ENCODE peak calls at places on chromosomes 1 and 21, in ten cellular contexts. One of them, this sample, is unnamed.

GRCh38 chr1:1451696-1452364 is 2.3 kb downstream of the ATAD3C start:
- DNase-seq in suprapubic skin: no peak
- DNase-seq in WERI-Rb-1: no peak
- DNase-seq in astrocyte: no peak
- DNase-seq in testis: no peak
- DNase-seq in tibial nerve: no peak
- DNase-seq in psoas muscle: no peak
- DNase-seq in tibial artery: no peak
- DNase-seq in pancreas: no peak
- DNase-seq in brain microvascular endothelial cell: no peak
- DNase-seq in this sample: no peak

GRCh38 chr1:31815307-31815645 is 546 bp downstream of the SPOCD1 start:
- DNase-seq in suprapubic skin: no peak
- DNase-seq in WERI-Rb-1: no peak
- DNase-seq in astrocyte: no peak
- DNase-seq in testis: peak; percentile 12
- DNase-seq in tibial nerve: no peak
- DNase-seq in psoas muscle: no peak
- DNase-seq in tibial artery: peak; percentile 15
- DNase-seq in pancreas: no peak
- DNase-seq in brain microvascular endothelial cell: no peak
- DNase-seq in this sample: no peak

GRCh38 chr21:43740497-43741156 is 21.7 kb downstream of the PDXK start:
- DNase-seq in suprapubic skin: no peak
- DNase-seq in WERI-Rb-1: peak; percentile 72
- DNase-seq in astrocyte: peak; percentile 54
- DNase-seq in testis: peak; percentile 90
- DNase-seq in tibial nerve: peak; percentile 49
- DNase-seq in psoas muscle: peak; percentile 72
- DNase-seq in tibial artery: peak; percentile 49
- DNase-seq in pancreas: peak; percentile 66
- DNase-seq in brain microvascular endothelial cell: no peak
- DNase-seq in this sample: no peak

GRCh38 chr1:186574951-186575747 is 105.1 kb downstream of the PTGS2 start:
- DNase-seq in suprapubic skin: no peak
- DNase-seq in WERI-Rb-1: no peak
- DNase-seq in astrocyte: peak; percentile 71
- DNase-seq in testis: no peak
- DNase-seq in tibial nerve: no peak
- DNase-seq in psoas muscle: no peak
- DNase-seq in tibial artery: no peak
- DNase-seq in pancreas: no peak
- DNase-seq in brain microvascular endothelial cell: no peak
- DNase-seq in this sample: peak; percentile 74

GRCh38 chr1:183633676-183634343 is 1.8 kb downstream of the ARPC5 start:
- DNase-seq in suprapubic skin: no peak
- DNase-seq in WERI-Rb-1: no peak
- DNase-seq in astrocyte: peak; percentile 87
- DNase-seq in testis: peak; percentile 33
- DNase-seq in tibial nerve: no peak
- DNase-seq in psoas muscle: no peak
- DNase-seq in tibial artery: no peak
- DNase-seq in pancreas: no peak
- DNase-seq in brain microvascular endothelial cell: peak; percentile 85
- DNase-seq in this sample: peak; percentile 51

GRCh38 chr21:38903578-38904193 is 98.0 kb downstream of the ETS2 start:
- DNase-seq in suprapubic skin: no peak
- DNase-seq in WERI-Rb-1: peak; percentile 79
- DNase-seq in astrocyte: no peak
- DNase-seq in testis: no peak
- DNase-seq in tibial nerve: no peak
- DNase-seq in psoas muscle: peak; percentile 87
- DNase-seq in tibial artery: no peak
- DNase-seq in pancreas: no peak
- DNase-seq in brain microvascular endothelial cell: no peak
- DNase-seq in this sample: no peak

GRCh38 chr21:18677632-18678031 is 274.0 kb upstream of the TMPRSS15 start:
- DNase-seq in suprapubic skin: no peak
- DNase-seq in WERI-Rb-1: no peak
- DNase-seq in astrocyte: no peak
- DNase-seq in testis: no peak
- DNase-seq in tibial nerve: no peak
- DNase-seq in psoas muscle: no peak
- DNase-seq in tibial artery: no peak
- DNase-seq in pancreas: no peak
- DNase-seq in brain microvascular endothelial cell: no peak
- DNase-seq in this sample: no peak

GRCh38 chr1:10755977-10756521 is 40.4 kb downstream of the CASZ1 start:
- DNase-seq in suprapubic skin: no peak
- DNase-seq in WERI-Rb-1: peak; percentile 83
- DNase-seq in astrocyte: no peak
- DNase-seq in testis: peak; percentile 89
- DNase-seq in tibial nerve: no peak
- DNase-seq in psoas muscle: peak; percentile 84
- DNase-seq in tibial artery: peak; percentile 42
- DNase-seq in pancreas: no peak
- DNase-seq in brain microvascular endothelial cell: no peak
- DNase-seq in this sample: no peak

GRCh38 chr1:228906461-228906860 is 171.2 kb downstream of the RHOU start:
- DNase-seq in suprapubic skin: no peak
- DNase-seq in WERI-Rb-1: no peak
- DNase-seq in astrocyte: no peak
- DNase-seq in testis: no peak
- DNase-seq in tibial nerve: no peak
- DNase-seq in psoas muscle: no peak
- DNase-seq in tibial artery: no peak
- DNase-seq in pancreas: no peak
- DNase-seq in brain microvascular endothelial cell: no peak
- DNase-seq in this sample: no peak

GRCh38 chr21:42724226-42724920 is 71.0 kb downstream of the PDE9A start:
- DNase-seq in suprapubic skin: no peak
- DNase-seq in WERI-Rb-1: no peak
- DNase-seq in astrocyte: peak; percentile 94
- DNase-seq in testis: no peak
- DNase-seq in tibial nerve: no peak
- DNase-seq in psoas muscle: no peak
- DNase-seq in tibial artery: no peak
- DNase-seq in pancreas: no peak
- DNase-seq in brain microvascular endothelial cell: peak; percentile 90
- DNase-seq in this sample: peak; percentile 49

DNA sequence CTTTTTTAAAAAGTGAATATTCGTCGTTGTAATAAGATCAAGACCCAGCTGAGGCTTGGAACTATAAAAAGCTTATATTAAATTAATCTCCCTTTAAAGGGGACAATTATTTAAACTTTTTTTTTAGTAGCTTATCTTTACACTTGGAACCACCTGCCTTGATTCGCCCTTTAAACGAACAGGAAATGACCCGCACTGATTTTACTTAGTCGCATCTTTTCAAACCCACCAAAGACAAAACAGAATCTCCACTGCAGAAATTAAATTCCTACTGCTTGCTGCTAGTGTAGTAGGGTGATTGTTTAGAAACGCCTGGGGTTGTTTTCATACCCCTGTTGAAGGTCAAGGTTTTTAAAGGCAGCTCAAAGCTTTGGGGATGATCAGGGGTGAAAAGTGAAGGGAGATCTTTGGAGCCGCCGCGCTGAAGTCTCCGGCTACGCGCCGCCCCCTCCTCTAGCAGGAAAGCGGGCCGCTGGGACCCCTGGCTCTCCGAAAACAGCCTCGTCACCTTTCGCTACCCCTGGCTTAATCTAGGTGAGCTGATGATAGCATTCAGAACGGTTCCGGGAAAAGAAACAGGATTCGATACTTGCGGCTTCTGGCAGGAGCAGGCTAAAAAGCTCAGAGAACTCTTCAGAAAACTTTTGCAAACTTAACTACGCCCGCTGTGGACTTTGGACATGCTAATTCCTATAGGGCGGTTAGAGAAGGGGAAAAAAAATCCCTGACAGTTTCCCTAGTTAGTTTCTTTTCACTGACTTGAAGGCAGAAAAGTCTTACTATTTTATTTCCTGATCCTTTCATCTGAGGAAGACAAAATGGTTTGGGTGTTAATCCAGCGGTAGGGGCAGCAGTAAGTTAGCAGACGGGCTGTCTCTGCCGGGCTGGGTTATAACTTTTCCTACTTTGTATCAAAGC is 163.2 kb downstream of the RUNX1 start:
- DNase-seq in suprapubic skin: no peak
- DNase-seq in WERI-Rb-1: no peak
- DNase-seq in astrocyte: no peak
- DNase-seq in testis: peak; percentile 40
- DNase-seq in tibial nerve: no peak
- DNase-seq in psoas muscle: no peak
- DNase-seq in tibial artery: no peak
- DNase-seq in pancreas: no peak
- DNase-seq in brain microvascular endothelial cell: no peak
- DNase-seq in this sample: no peak
- H3K27me3 ChIP-seq in suprapubic skin: peaks cover 23% of the 10 kb centered on the region
- H3K27me3 ChIP-seq in WERI-Rb-1: peaks cover 98% of the 10 kb centered on the region
- H3K27me3 ChIP-seq in astrocyte: no peaks in the 10 kb centered on the region
- H3K27me3 ChIP-seq in testis: no peaks in the 10 kb centered on the region
- H3K27me3 ChIP-seq in tibial nerve: peaks cover 6% of the 10 kb centered on the region
- H3K27me3 ChIP-seq in psoas muscle: no peaks in the 10 kb centered on the region
- H3K27me3 ChIP-seq in tibial artery: no peaks in the 10 kb centered on the region
- H3K27me3 ChIP-seq in pancreas: no peaks in the 10 kb centered on the region
- H3K27me3 ChIP-seq in brain microvascular endothelial cell: no peaks in the 10 kb centered on the region
- H3K27me3 ChIP-seq in this sample: no peaks in the 10 kb centered on the region

GRCh38 chr1:191517826-191518225 is 640.4 kb upstream of the RGS18 start:
- DNase-seq in suprapubic skin: no peak
- DNase-seq in WERI-Rb-1: no peak
- DNase-seq in astrocyte: no peak
- DNase-seq in testis: no peak
- DNase-seq in tibial nerve: no peak
- DNase-seq in psoas muscle: no peak
- DNase-seq in tibial artery: no peak
- DNase-seq in pancreas: no peak
- DNase-seq in brain microvascular endothelial cell: no peak
- DNase-seq in this sample: no peak
- TF ChIP-seq CTCF in suprapubic skin: no peak
- TF ChIP-seq CTCF in WERI-Rb-1: no peak
- TF ChIP-seq CTCF in astrocyte: no peak
- TF ChIP-seq CTCF in testis: no peak
- TF ChIP-seq CTCF in tibial nerve: no peak
- TF ChIP-seq CTCF in psoas muscle: no peak
- TF ChIP-seq CTCF in tibial artery: no peak
- TF ChIP-seq CTCF in pancreas: no peak
- TF ChIP-seq CTCF in brain microvascular endothelial cell: no peak
- TF ChIP-seq CTCF in this sample: no peak

DNA sequence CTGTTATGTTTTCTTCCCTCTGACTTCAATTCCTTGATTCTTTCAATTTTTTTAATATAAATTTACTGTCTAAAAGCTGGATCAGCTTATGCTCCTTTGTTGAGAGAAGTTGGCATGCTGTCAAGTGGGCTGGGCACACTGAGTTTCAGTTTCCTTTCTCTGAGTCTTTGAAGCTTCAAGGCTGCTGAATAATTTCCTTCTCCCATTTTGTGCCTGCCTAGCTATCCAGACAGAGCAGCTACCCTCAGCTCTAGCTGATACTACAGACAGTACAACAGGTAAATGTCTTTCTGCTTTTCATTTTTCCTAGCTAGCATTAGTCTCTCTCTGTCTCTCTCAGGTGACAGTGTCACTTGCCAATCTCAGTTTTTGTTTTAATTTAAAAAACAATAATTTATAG is at the start of gene IFI44:
- DNase-seq in suprapubic skin: peak; percentile 87
- DNase-seq in WERI-Rb-1: no peak
- DNase-seq in astrocyte: peak; percentile 69
- DNase-seq in testis: peak; percentile 91
- DNase-seq in tibial nerve: peak; percentile 96
- DNase-seq in psoas muscle: peak; percentile 83
- DNase-seq in tibial artery: peak; percentile 86
- DNase-seq in pancreas: peak; percentile 75
- DNase-seq in brain microvascular endothelial cell: peak; percentile 88
- DNase-seq in this sample: peak; percentile 32
- H3K4me3 ChIP-seq in suprapubic skin: peak within 1 kb of the TSS; percentile 41
- H3K4me3 ChIP-seq in WERI-Rb-1: no peak within 1 kb of the TSS
- H3K4me3 ChIP-seq in astrocyte: peak within 1 kb of the TSS; percentile 46
- H3K4me3 ChIP-seq in testis: peak within 1 kb of the TSS; percentile 44
- H3K4me3 ChIP-seq in tibial nerve: peak within 1 kb of the TSS; percentile 30
- H3K4me3 ChIP-seq in psoas muscle: peak within 1 kb of the TSS; percentile 59
- H3K4me3 ChIP-seq in tibial artery: peak within 1 kb of the TSS; percentile 45
- H3K4me3 ChIP-seq in pancreas: peak within 1 kb of the TSS; percentile 37
- H3K4me3 ChIP-seq in brain microvascular endothelial cell: peak within 1 kb of the TSS; percentile 44
- H3K4me3 ChIP-seq in this sample: peak within 1 kb of the TSS; percentile 17

DNA sequence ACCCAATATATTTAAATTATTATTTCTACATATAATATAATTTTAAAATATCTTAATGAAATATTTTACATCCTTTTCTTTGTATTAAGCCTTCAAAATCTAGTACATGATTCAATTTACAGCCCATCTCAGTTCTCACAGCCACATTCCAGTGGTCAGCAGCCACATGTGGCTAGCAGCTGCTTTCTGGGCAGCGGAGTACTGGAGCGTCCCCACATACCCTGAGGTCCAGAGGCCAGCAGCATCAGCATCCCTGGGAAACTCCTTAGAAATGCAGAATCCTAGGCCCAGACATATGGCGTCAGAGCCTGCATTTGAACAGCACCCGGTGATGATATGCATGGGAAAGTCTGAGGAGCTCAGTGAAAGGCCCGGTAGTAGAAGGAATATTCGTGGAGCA is 8.6 kb upstream of the LHX4 start:
- DNase-seq in suprapubic skin: no peak
- DNase-seq in WERI-Rb-1: no peak
- DNase-seq in astrocyte: peak; percentile 19
- DNase-seq in testis: no peak
- DNase-seq in tibial nerve: no peak
- DNase-seq in psoas muscle: no peak
- DNase-seq in tibial artery: no peak
- DNase-seq in pancreas: no peak
- DNase-seq in brain microvascular endothelial cell: no peak
- DNase-seq in this sample: peak; percentile 38
- H3K27me3 ChIP-seq in suprapubic skin: peaks cover 43% of the 10 kb centered on the region
- H3K27me3 ChIP-seq in WERI-Rb-1: no peaks in the 10 kb centered on the region
- H3K27me3 ChIP-seq in astrocyte: peaks cover 41% of the 10 kb centered on the region
- H3K27me3 ChIP-seq in testis: no peaks in the 10 kb centered on the region
- H3K27me3 ChIP-seq in tibial nerve: peaks cover 31% of the 10 kb centered on the region
- H3K27me3 ChIP-seq in psoas muscle: peaks cover 5% of the 10 kb centered on the region
- H3K27me3 ChIP-seq in tibial artery: no peaks in the 10 kb centered on the region
- H3K27me3 ChIP-seq in pancreas: no peaks in the 10 kb centered on the region
- H3K27me3 ChIP-seq in brain microvascular endothelial cell: peaks cover 25% of the 10 kb centered on the region
- H3K27me3 ChIP-seq in this sample: peaks cover 27% of the 10 kb centered on the region

DNA sequence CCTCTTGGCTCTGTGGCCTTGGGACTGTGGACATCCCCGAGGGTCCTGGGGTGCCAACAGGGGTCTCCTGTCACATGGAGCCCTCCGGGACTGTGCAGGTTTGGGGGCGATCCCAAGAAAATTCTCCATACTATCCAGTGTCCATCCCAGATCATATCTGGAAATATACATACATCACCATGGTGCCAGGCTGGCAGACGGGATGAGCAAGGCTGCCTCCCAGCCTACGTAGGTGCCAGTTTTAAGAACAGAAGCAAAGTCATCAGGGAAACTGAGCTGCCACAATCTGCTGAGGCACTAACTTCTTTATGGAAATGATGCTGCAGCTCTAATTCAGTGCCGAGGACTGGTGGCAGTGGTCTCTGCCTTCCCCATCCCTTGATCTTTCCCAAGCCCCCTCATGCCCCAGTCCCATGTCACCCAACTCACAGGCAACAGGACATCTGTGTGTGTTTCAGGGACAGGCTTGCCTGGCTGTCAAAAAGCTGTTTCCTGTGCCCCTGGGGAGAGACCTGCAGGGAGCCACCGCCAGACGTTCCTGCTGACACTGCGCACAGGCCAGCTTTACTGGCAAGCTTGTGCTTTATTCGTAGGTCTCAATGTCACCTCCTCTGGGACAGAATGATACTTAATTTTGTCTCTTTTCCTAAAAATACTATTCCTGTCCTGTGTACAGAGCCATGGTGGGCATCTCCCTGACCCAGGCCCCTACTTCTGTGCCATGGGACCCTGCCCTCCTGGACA is 15.5 kb downstream of the TEX35 start:
- DNase-seq in suprapubic skin: peak; percentile 25
- DNase-seq in WERI-Rb-1: no peak
- DNase-seq in astrocyte: no peak
- DNase-seq in testis: no peak
- DNase-seq in tibial nerve: no peak
- DNase-seq in psoas muscle: no peak
- DNase-seq in tibial artery: peak; percentile 13
- DNase-seq in pancreas: no peak
- DNase-seq in brain microvascular endothelial cell: no peak
- DNase-seq in this sample: no peak
- TF ChIP-seq CTCF in suprapubic skin: no peak
- TF ChIP-seq CTCF in WERI-Rb-1: no peak
- TF ChIP-seq CTCF in astrocyte: no peak
- TF ChIP-seq CTCF in testis: no peak
- TF ChIP-seq CTCF in tibial nerve: no peak
- TF ChIP-seq CTCF in psoas muscle: no peak
- TF ChIP-seq CTCF in tibial artery: no peak
- TF ChIP-seq CTCF in pancreas: no peak
- TF ChIP-seq CTCF in brain microvascular endothelial cell: no peak
- TF ChIP-seq CTCF in this sample: no peak